ENCODE peak calls at places on chromosomes 6 and 20, in six cellular contexts. Y, S, V, W, K and J are unnamed samples.

GRCh38 chr20:11734431-11734830 is 183.3 kb upstream of the BTBD3 start:
- DNase-seq in Y (no peak), S (no peak), V (no peak), W (no peak), K (no peak), J (no peak)

GRCh38 chr6:112176175-112176574 is 78.2 kb downstream of the LAMA4 start:
- DNase-seq in Y (peak; percentile 45), S (no peak), V (no peak), W (no peak), K (no peak), J (no peak)

GRCh38 chr6:11803596-11803981 is 25.0 kb upstream of the ADTRP start:
- DNase-seq in Y (no peak), S (no peak), V (no peak), W (no peak), K (no peak), J (no peak)

GRCh38 chr6:111658445-111659154 is 52.9 kb upstream of the TRAF3IP2 start:
- DNase-seq in Y (peak; percentile 47), S (no peak), V (peak; percentile 21), W (no peak), K (no peak), J (peak; percentile 59)

GRCh38 chr6:151029976-151030375 is 164.5 kb downstream of the MTHFD1L start:
- DNase-seq in Y (no peak), S (no peak), V (no peak), W (no peak), K (no peak), J (no peak)

GRCh38 chr6:56072856-56073255 is 174.5 kb downstream of the COL21A1 start:
- DNase-seq in Y (peak; percentile 48), S (no peak), V (no peak), W (no peak), K (no peak), J (peak; percentile 17)

GRCh38 chr20:9270831-9271230 is 201.9 kb downstream of the PLCB4 start:
- DNase-seq in Y (peak; percentile 46), S (no peak), V (peak; percentile 74), W (no peak), K (no peak), J (no peak)

GRCh38 chr20:18596270-18596669 is 8.4 kb downstream of the DTD1 start:
- DNase-seq in Y (no peak), S (no peak), V (no peak), W (no peak), K (no peak), J (no peak)

GRCh38 chr6:118743744-118744143 is 92.4 kb upstream of the CEP85L start:
- DNase-seq in Y (no peak), S (no peak), V (peak; percentile 74), W (no peak), K (no peak), J (no peak)

GRCh38 chr6:31125586-31126363 is 5.5 kb upstream of the CDSN start:
- DNase-seq in Y (peak; percentile 40), S (no peak), V (peak; percentile 48), W (no peak), K (no peak), J (peak; percentile 91)

GRCh38 chr6:150119256-150119655 is 23.6 kb upstream of the PPP1R14C start:
- DNase-seq in Y (no peak), S (no peak), V (no peak), W (no peak), K (no peak), J (no peak)

GRCh38 chr6:85451586-85452306 is 1.9 kb downstream of the NT5E start:
- DNase-seq in Y (no peak), S (no peak), V (no peak), W (no peak), K (no peak), J (no peak)

GRCh38 chr20:47802226-47802920 is 17.1 kb upstream of the SULF2 start:
- DNase-seq in Y (no peak), S (no peak), V (no peak), W (no peak), K (no peak), J (no peak)

GRCh38 chr20:18992418-18992817 is 178.8 kb downstream of the SCP2D1 start:
- DNase-seq in Y (no peak), S (no peak), V (no peak), W (no peak), K (no peak), J (no peak)

GRCh38 chr6:134607411-134607810 is 289.5 kb upstream of the SGK1 start:
- DNase-seq in Y (no peak), S (no peak), V (no peak), W (no peak), K (no peak), J (no peak)

GRCh38 chr6:41021832-41022231 is 17.2 kb downstream of the UNC5CL start:
- DNase-seq in Y (peak; percentile 52), S (peak; percentile 39), V (peak; percentile 46), W (no peak), K (no peak), J (peak; percentile 70)

GRCh38 chr6:692356-692851 is 535 bp downstream of the EXOC2 start:
- DNase-seq in Y (peak; percentile 73), S (peak; percentile 72), V (peak; percentile 34), W (peak; percentile 55), K (peak; percentile 85), J (peak; percentile 80)

GRCh38 chr6:108080010-108080780 is 5.7 kb upstream of the OSTM1 start:
- DNase-seq in Y (peak; percentile 37), S (no peak), V (peak; percentile 58), W (peak; percentile 72), K (no peak), J (peak; percentile 18)

GRCh38 chr20:64037498-64038213 is 1.7 kb downstream of the C20orf204 start:
- DNase-seq in Y (peak; percentile 21), S (no peak), V (no peak), W (peak; percentile 75), K (peak; percentile 61), J (no peak)

GRCh38 chr6:30037182-30037788 is 23.8 kb upstream of the POLR1H start:
- DNase-seq in Y (peak; percentile 51), S (peak; percentile 30), V (peak; percentile 17), W (no peak), K (peak; percentile 50), J (peak; percentile 32)

GRCh38 chr6:89458720-89459119 is 25.8 kb downstream of the ANKRD6 start:
- DNase-seq in Y (no peak), S (no peak), V (no peak), W (no peak), K (no peak), J (peak; percentile 12)

GRCh38 chr6:121482004-121482693 is 46.7 kb downstream of the GJA1 start:
- DNase-seq in Y (peak; percentile 80), S (peak; percentile 3), V (peak; percentile 87), W (no peak), K (no peak), J (peak; percentile 88)

GRCh38 chr6:39076086-39076992 is 27.8 kb downstream of the GLP1R start:
- DNase-seq in Y (no peak), S (no peak), V (no peak), W (peak; percentile 13), K (no peak), J (no peak)

GRCh38 chr20:54093423-54094267 is 23.3 kb upstream of the BCAS1 start:
- DNase-seq in Y (no peak), S (no peak), V (no peak), W (no peak), K (no peak), J (no peak)

GRCh38 chr20:43404880-43405279 is 52.8 kb upstream of the SRSF6 start:
- DNase-seq in Y (peak; percentile 40), S (no peak), V (no peak), W (peak; percentile 73), K (peak; percentile 55), J (peak; percentile 25)

GRCh38 chr20:1296922-1297321 is 30.8 kb downstream of the SNPH start:
- DNase-seq in Y (no peak), S (no peak), V (no peak), W (no peak), K (no peak), J (no peak)

GRCh38 chr6:25296980-25297379 is 17.8 kb downstream of the CARMIL1 start:
- DNase-seq in Y (no peak), S (no peak), V (peak; percentile 28), W (no peak), K (no peak), J (no peak)

GRCh38 chr6:122407712-122408111 is 8.3 kb downstream of the HSF2 start:
- DNase-seq in Y (no peak), S (no peak), V (no peak), W (no peak), K (no peak), J (no peak)

GRCh38 chr6:118724211-118724610 is 72.8 kb upstream of the CEP85L start:
- DNase-seq in Y (no peak), S (no peak), V (peak; percentile 60), W (no peak), K (no peak), J (no peak)

GRCh38 chr6:70289299-70289698 is 13.6 kb downstream of the COL9A1 start:
- DNase-seq in Y (no peak), S (peak; percentile 13), V (no peak), W (no peak), K (no peak), J (no peak)

GRCh38 chr6:53049389-53049788 is 15.8 kb upstream of the FBXO9 start:
- DNase-seq in Y (no peak), S (no peak), V (no peak), W (no peak), K (no peak), J (no peak)
- H3K9ac ChIP-seq in Y (no peak overlapping the region), S (peak overlapping the region; percentile 89), V (no peak overlapping the region), W (no peak overlapping the region), K (no peak overlapping the region), J (no peak overlapping the region)

DNA sequence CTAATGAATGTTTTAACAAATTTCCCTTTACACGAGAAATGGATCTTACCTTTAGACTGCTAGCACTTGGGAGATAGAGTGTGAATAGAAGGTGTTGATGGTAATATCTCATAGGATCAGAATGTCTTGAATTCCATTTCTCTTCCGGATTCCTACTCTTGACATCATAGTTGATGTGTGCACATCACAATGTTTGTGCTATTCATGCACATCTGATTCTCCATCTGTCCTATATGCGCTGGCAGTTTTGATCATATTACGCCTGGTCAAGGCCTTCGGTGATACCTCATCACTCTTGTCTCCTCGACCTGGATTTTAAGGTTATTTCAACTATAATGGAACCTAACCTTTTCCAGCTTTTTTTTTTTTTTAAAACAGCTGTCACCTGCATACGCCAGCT is 16.8 kb upstream of the ACAT2 start:
- DNase-seq in Y (no peak), S (no peak), V (no peak), W (no peak), K (no peak), J (no peak)
- H4K20me1 ChIP-seq in Y (no peaks in the 10 kb centered on the region), S (peaks cover under 1% of the 10 kb centered on the region), V (peaks cover 3% of the 10 kb centered on the region), W (no peaks in the 10 kb centered on the region), K (no peaks in the 10 kb centered on the region), J (no peaks in the 10 kb centered on the region)

DNA sequence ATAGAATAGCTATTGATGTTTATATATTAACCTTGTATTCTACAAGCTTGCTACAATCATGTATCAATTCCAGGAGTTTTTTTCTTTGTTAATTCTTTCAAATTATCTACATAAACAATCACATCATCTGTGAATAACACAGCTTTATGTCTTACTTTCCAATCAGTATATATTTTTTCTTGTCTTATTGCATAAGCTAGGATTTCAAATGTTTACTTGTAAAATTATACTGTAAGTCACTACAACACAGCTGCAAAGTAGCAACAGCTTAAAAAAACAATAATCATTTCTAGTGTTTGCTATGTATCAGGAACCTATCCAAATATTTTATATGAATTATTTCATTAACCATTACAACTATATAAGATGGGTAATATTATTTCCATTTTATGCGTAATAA is 270.4 kb downstream of the KIF16B start:
- DNase-seq in Y (no peak), S (no peak), V (no peak), W (no peak), K (no peak), J (no peak)
- H3K9me3 ChIP-seq in Y (peaks cover 8% of the 10 kb centered on the region), S (peaks cover 6% of the 10 kb centered on the region), V (peaks cover 3% of the 10 kb centered on the region), W (no peaks in the 10 kb centered on the region), K (no peaks in the 10 kb centered on the region), J (no peaks in the 10 kb centered on the region)

GRCh38 chr6:138162947-138163569 is 1.3 kb downstream of the ARFGEF3 start:
- DNase-seq in Y (no peak), S (no peak), V (no peak), W (no peak), K (no peak), J (no peak)
- H3K9ac ChIP-seq in Y (no peak overlapping the region), S (no peak overlapping the region), V (no peak overlapping the region), W (no peak overlapping the region), K (no peak overlapping the region), J (no peak overlapping the region)